ENCODE peak calls at places on chromosomes 13 and 19, in four cellular contexts. L, B, V and O are unnamed samples.

GRCh38 chr19:33226550-33227241 is 1.0 kb upstream of the SLC7A10 start:
- DNase-seq in V (no peak), L (no peak), B (peak; percentile 79), O (no peak)

GRCh38 chr19:39390460-39390758 is 497 bp downstream of the PAF1 start:
- DNase-seq in B (no peak), V (no peak), L (no peak), O (peak; percentile 68)

GRCh38 chr13:114005206-114005720 is 31.4 kb upstream of the C13orf46 start:
- DNase-seq in V (no peak), L (no peak), B (no peak), O (no peak)

GRCh38 chr13:45707701-45708100 is 5.6 kb downstream of the CBY2 start:
- DNase-seq in L (no peak), B (no peak), V (no peak), O (no peak)

GRCh38 chr13:95858286-95859075 is 181.5 kb downstream of the DNAJC3 start:
- DNase-seq in L (no peak), V (no peak), B (no peak), O (no peak)

GRCh38 chr19:47514151-47514868 is 553 bp downstream of the NAPA start:
- DNase-seq in V (no peak), B (no peak), L (no peak), O (no peak)

GRCh38 chr13:102138635-102139225 is 263.1 kb downstream of the FGF14 start:
- DNase-seq in B (no peak), L (no peak), V (no peak), O (no peak)

GRCh38 chr19:35592226-35592625 is 6.3 kb downstream of the PMIS2 start:
- DNase-seq in B (no peak), V (peak; percentile 53), L (peak; percentile 26), O (no peak)

GRCh38 chr13:102017248-102017647 is 384.6 kb downstream of the FGF14 start:
- DNase-seq in V (no peak), L (no peak), B (no peak), O (no peak)

GRCh38 chr13:74586839-74587238 is 452.6 kb upstream of the KLF12 start:
- DNase-seq in B (no peak), L (no peak), V (no peak), O (no peak)

GRCh38 chr13:75870397-75870801 is 234.3 kb downstream of the LMO7 start:
- DNase-seq in L (peak; percentile 21), B (no peak), V (no peak), O (peak; percentile 5)

GRCh38 chr13:40572961-40573360 is 93.5 kb downstream of the FOXO1 start:
- DNase-seq in L (no peak), B (no peak), V (no peak), O (no peak)
- H3K9me3 ChIP-seq in L (no peaks in the 10 kb centered on the region), B (no peaks in the 10 kb centered on the region), V (no peaks in the 10 kb centered on the region), O (no peaks in the 10 kb centered on the region)

DNA sequence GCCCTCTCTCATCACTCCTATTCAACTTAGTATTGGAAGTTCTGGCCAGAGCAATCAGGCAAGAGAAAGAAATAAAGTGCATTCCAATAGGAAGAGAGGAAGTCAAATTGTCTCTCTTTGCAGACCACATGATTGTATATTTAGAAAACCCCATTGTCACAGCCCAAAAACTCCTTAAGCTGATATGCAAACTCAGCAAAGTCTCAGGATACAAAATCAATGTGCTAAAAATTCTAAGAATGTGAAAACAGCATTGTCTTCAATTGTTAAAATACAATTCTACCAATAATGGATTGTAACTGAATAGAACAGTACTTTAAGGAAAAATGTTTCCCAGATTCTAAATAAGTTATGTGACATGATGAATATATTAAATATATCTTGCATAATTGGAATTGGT is 2269.2 kb upstream of the PCDH20 start:
- DNase-seq in V (no peak), B (no peak), L (no peak), O (no peak)
- H3K9me3 ChIP-seq in V (no peaks in the 10 kb centered on the region), B (no peaks in the 10 kb centered on the region), L (no peaks in the 10 kb centered on the region), O (no peaks in the 10 kb centered on the region)

DNA sequence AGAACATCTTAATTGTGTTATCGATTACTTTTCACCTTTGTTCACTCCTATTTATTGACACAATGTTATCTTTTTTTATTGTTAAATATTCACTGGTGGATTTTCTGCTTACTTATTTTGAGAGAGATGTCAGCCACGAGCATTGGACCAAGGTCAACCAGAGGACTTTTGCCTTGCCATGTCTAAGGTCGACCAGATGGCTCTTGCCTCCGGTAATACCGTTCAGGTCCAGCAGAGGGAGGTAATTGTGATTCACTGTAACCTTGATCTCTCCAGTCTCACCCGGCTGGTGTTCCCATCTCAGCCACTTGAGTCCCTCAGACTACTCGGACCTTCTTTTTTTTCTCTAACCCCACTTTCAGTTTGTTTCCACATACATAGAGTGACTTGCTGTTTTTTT is 1438.1 kb downstream of the UQCRFS1 start:
- DNase-seq in B (no peak), V (peak; percentile 18), L (no peak), O (no peak)
- H3K9me3 ChIP-seq in B (no peaks in the 10 kb centered on the region), V (peaks cover 39% of the 10 kb centered on the region), L (peaks cover 76% of the 10 kb centered on the region), O (peaks cover 4% of the 10 kb centered on the region)

GRCh38 chr13:80213201-80213600 is 127.7 kb downstream of the SPRY2 start:
- DNase-seq in V (no peak), B (no peak), L (no peak), O (no peak)

GRCh38 chr13:80215368-80215767 is 125.6 kb downstream of the SPRY2 start:
- DNase-seq in V (no peak), B (no peak), L (no peak), O (no peak)

GRCh38 chr13:80214050-80214449 is 126.9 kb downstream of the SPRY2 start:
- DNase-seq in B (no peak), L (no peak), V (no peak), O (no peak)

GRCh38 chr13:80214521-80214941 is 126.4 kb downstream of the SPRY2 start:
- DNase-seq in L (no peak), V (no peak), B (no peak), O (no peak)

GRCh38 chr13:80217614-80218456 is 123.1 kb downstream of the SPRY2 start:
- DNase-seq in V (no peak), B (no peak), L (no peak), O (no peak)
- H3K9me3 ChIP-seq in V (no peaks in the 10 kb centered on the region), B (no peaks in the 10 kb centered on the region), L (no peaks in the 10 kb centered on the region), O (no peaks in the 10 kb centered on the region)

DNA sequence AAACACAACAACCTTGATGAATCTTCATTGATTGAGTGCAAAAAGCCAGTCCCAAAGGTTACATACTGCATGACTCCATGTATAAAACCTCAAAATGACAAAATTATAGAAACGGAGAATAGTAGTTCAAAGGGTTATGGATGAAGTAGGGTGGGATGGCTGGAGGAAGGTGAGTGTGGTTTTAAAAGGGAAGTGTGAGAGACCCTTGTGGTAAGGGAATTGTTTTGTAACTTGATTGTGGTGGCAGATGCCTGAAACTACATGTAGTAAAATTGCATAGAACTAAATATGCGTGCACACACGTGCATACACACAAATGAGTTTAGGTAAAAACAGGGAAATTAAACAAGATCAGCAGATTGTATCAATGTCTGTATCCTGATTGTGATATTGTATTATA is 340.7 kb downstream of the MTUS2 start:
- DNase-seq in L (no peak), B (no peak), V (no peak), O (no peak)
- H3K9me3 ChIP-seq in L (no peaks in the 10 kb centered on the region), B (no peaks in the 10 kb centered on the region), V (peaks cover 68% of the 10 kb centered on the region), O (no peaks in the 10 kb centered on the region)